ENCODE peak calls at places on chromosomes 7 and 10, in four cellular contexts. One of them, this sample, is unnamed. For H3K36me3, the result is how much of the 10 kb centered on the place peaks cover.

GRCh38 chr10:85622425-85622824 is 744.2 kb downstream of the GRID1 start:
- DNase-seq in brain microvascular endothelial cell: no peak
- DNase-seq in suprapubic skin: no peak
- DNase-seq in cardiac muscle cell: no peak
- DNase-seq in this sample: no peak

GRCh38 chr7:133001727-133002126 is 80.2 kb downstream of the CHCHD3 start:
- DNase-seq in cardiac muscle cell: no peak
- DNase-seq in suprapubic skin: no peak
- DNase-seq in brain microvascular endothelial cell: no peak
- DNase-seq in this sample: no peak

GRCh38 chr10:118343115-118343514 is 991 bp upstream of the FAM204A start:
- DNase-seq in suprapubic skin: no peak
- DNase-seq in cardiac muscle cell: peak
- DNase-seq in brain microvascular endothelial cell: peak
- DNase-seq in this sample: no peak

GRCh38 chr10:50605280-50606270 is 18.2 kb downstream of the SGMS1 start:
- DNase-seq in suprapubic skin: no peak
- DNase-seq in brain microvascular endothelial cell: peak
- DNase-seq in cardiac muscle cell: peak
- DNase-seq in this sample: no peak

GRCh38 chr10:775245-776075 is 86.0 kb upstream of the DIP2C start:
- DNase-seq in cardiac muscle cell: peak
- DNase-seq in suprapubic skin: no peak
- DNase-seq in brain microvascular endothelial cell: no peak
- DNase-seq in this sample: peak

GRCh38 chr7:101804642-101805401 is 12.6 kb upstream of the CUX1 start:
- DNase-seq in brain microvascular endothelial cell: no peak
- DNase-seq in suprapubic skin: no peak
- DNase-seq in cardiac muscle cell: no peak
- DNase-seq in this sample: no peak

GRCh38 chr7:55192718-55193117 is 172.4 kb upstream of the LANCL2 start:
- DNase-seq in suprapubic skin: no peak
- DNase-seq in cardiac muscle cell: peak
- DNase-seq in brain microvascular endothelial cell: peak
- DNase-seq in this sample: no peak

GRCh38 chr10:62081322-62081945 is 179.9 kb downstream of the ARID5B start:
- DNase-seq in cardiac muscle cell: no peak
- DNase-seq in suprapubic skin: no peak
- DNase-seq in brain microvascular endothelial cell: no peak
- DNase-seq in this sample: no peak

GRCh38 chr7:2785071-2785500 is 59.0 kb downstream of the GNA12 start:
- DNase-seq in cardiac muscle cell: peak
- DNase-seq in brain microvascular endothelial cell: peak
- DNase-seq in suprapubic skin: no peak
- DNase-seq in this sample: no peak

GRCh38 chr10:62647375-62648092 is 157.0 kb upstream of the ADO start:
- DNase-seq in suprapubic skin: no peak
- DNase-seq in cardiac muscle cell: no peak
- DNase-seq in brain microvascular endothelial cell: no peak
- DNase-seq in this sample: no peak

GRCh38 chr7:123410273-123410928 is 124.0 kb downstream of the IQUB start:
- DNase-seq in brain microvascular endothelial cell: peak
- DNase-seq in suprapubic skin: no peak
- DNase-seq in cardiac muscle cell: peak
- DNase-seq in this sample: no peak

GRCh38 chr7:17599733-17600685 is 301.6 kb downstream of the AHR start:
- DNase-seq in suprapubic skin: no peak
- DNase-seq in cardiac muscle cell: peak
- DNase-seq in brain microvascular endothelial cell: peak
- DNase-seq in this sample: no peak

GRCh38 chr10:96832721-96833219 is 672 bp downstream of the LCOR start:
- DNase-seq in suprapubic skin: peak
- DNase-seq in brain microvascular endothelial cell: peak
- DNase-seq in cardiac muscle cell: peak
- DNase-seq in this sample: peak

GRCh38 chr10:102517553-102517952 is 13.8 kb downstream of the SUFU start:
- DNase-seq in cardiac muscle cell: peak
- DNase-seq in suprapubic skin: no peak
- DNase-seq in brain microvascular endothelial cell: peak
- DNase-seq in this sample: no peak

GRCh38 chr7:27593226-27593625 is 69.5 kb downstream of the HIBADH start:
- DNase-seq in cardiac muscle cell: no peak
- DNase-seq in suprapubic skin: no peak
- DNase-seq in brain microvascular endothelial cell: no peak
- DNase-seq in this sample: no peak

GRCh38 chr7:85815511-85815910 is 628.7 kb upstream of the SEMA3D start:
- DNase-seq in brain microvascular endothelial cell: no peak
- DNase-seq in cardiac muscle cell: no peak
- DNase-seq in suprapubic skin: no peak
- DNase-seq in this sample: no peak

GRCh38 chr10:24873281-24873683 is 79.1 kb downstream of the PRTFDC1 start:
- DNase-seq in brain microvascular endothelial cell: peak
- DNase-seq in suprapubic skin: no peak
- DNase-seq in cardiac muscle cell: peak
- DNase-seq in this sample: no peak

GRCh38 chr7:111159426-111159825 is 68.5 kb downstream of the LRRN3 start:
- DNase-seq in suprapubic skin: no peak
- DNase-seq in brain microvascular endothelial cell: no peak
- DNase-seq in cardiac muscle cell: no peak
- DNase-seq in this sample: no peak

GRCh38 chr7:136174477-136174876 is 197.3 kb upstream of the MTPN start:
- DNase-seq in cardiac muscle cell: no peak
- DNase-seq in brain microvascular endothelial cell: no peak
- DNase-seq in suprapubic skin: no peak
- DNase-seq in this sample: no peak

GRCh38 chr7:142795339-142795863 is 24.6 kb downstream of the PRSS2 start:
- DNase-seq in brain microvascular endothelial cell: no peak
- DNase-seq in cardiac muscle cell: no peak
- DNase-seq in suprapubic skin: no peak
- DNase-seq in this sample: no peak

GRCh38 chr10:17029581-17030271 is 99.9 kb downstream of the CUBN start:
- DNase-seq in suprapubic skin: peak
- DNase-seq in cardiac muscle cell: peak
- DNase-seq in brain microvascular endothelial cell: peak
- DNase-seq in this sample: peak

GRCh38 chr10:116670706-116671105 is 50.0 kb downstream of the PNLIPRP2 start:
- DNase-seq in brain microvascular endothelial cell: no peak
- DNase-seq in suprapubic skin: peak
- DNase-seq in cardiac muscle cell: no peak
- DNase-seq in this sample: no peak

GRCh38 chr10:12434277-12434676 is 84.9 kb downstream of the CAMK1D start:
- DNase-seq in cardiac muscle cell: no peak
- DNase-seq in brain microvascular endothelial cell: no peak
- DNase-seq in suprapubic skin: no peak
- DNase-seq in this sample: no peak

GRCh38 chr7:30828591-30828990 is 57.4 kb downstream of the MINDY4 start:
- DNase-seq in cardiac muscle cell: no peak
- DNase-seq in suprapubic skin: no peak
- DNase-seq in brain microvascular endothelial cell: no peak
- DNase-seq in this sample: no peak

GRCh38 chr10:97384641-97385040 is 16.5 kb downstream of the RRP12 start:
- DNase-seq in cardiac muscle cell: no peak
- DNase-seq in suprapubic skin: no peak
- DNase-seq in brain microvascular endothelial cell: no peak
- DNase-seq in this sample: no peak

GRCh38 chr10:75647675-75648074 is 216.3 kb downstream of the LRMDA start:
- DNase-seq in cardiac muscle cell: no peak
- DNase-seq in brain microvascular endothelial cell: no peak
- DNase-seq in suprapubic skin: no peak
- DNase-seq in this sample: no peak

GRCh38 chr10:101043356-101043707 is 12.3 kb downstream of the SFXN3 start:
- DNase-seq in suprapubic skin: no peak
- DNase-seq in cardiac muscle cell: no peak
- DNase-seq in brain microvascular endothelial cell: no peak
- DNase-seq in this sample: no peak

GRCh38 chr10:70455213-70455630 is 13.7 kb upstream of the NODAL start:
- DNase-seq in cardiac muscle cell: no peak
- DNase-seq in suprapubic skin: no peak
- DNase-seq in brain microvascular endothelial cell: no peak
- DNase-seq in this sample: no peak

GRCh38 chr10:101121661-101122045 is 9.4 kb upstream of the TLX1 start:
- DNase-seq in cardiac muscle cell: no peak
- DNase-seq in suprapubic skin: no peak
- DNase-seq in brain microvascular endothelial cell: no peak
- DNase-seq in this sample: no peak

GRCh38 chr10:103168436-103168835 is 24.6 kb downstream of the NT5C2 start:
- DNase-seq in brain microvascular endothelial cell: peak
- DNase-seq in cardiac muscle cell: no peak
- DNase-seq in suprapubic skin: no peak
- DNase-seq in this sample: no peak

GRCh38 chr10:58299580-58299979 is 30.6 kb downstream of the CISD1 start:
- DNase-seq in brain microvascular endothelial cell: peak
- DNase-seq in suprapubic skin: no peak
- DNase-seq in cardiac muscle cell: peak
- DNase-seq in this sample: no peak

GRCh38 chr7:1705856-1706255 is 35.8 kb downstream of the ELFN1 start:
- DNase-seq in suprapubic skin: peak
- DNase-seq in brain microvascular endothelial cell: no peak
- DNase-seq in cardiac muscle cell: no peak
- DNase-seq in this sample: peak

GRCh38 chr7:1705339-1705738 is 35.3 kb downstream of the ELFN1 start:
- DNase-seq in cardiac muscle cell: no peak
- DNase-seq in suprapubic skin: peak
- DNase-seq in brain microvascular endothelial cell: no peak
- DNase-seq in this sample: no peak

GRCh38 chr7:1704326-1705241 is 34.5 kb downstream of the ELFN1 start:
- DNase-seq in brain microvascular endothelial cell: no peak
- DNase-seq in suprapubic skin: peak
- DNase-seq in cardiac muscle cell: no peak
- DNase-seq in this sample: peak

GRCh38 chr7:1702652-1703051 is 32.6 kb downstream of the ELFN1 start:
- DNase-seq in brain microvascular endothelial cell: no peak
- DNase-seq in suprapubic skin: no peak
- DNase-seq in cardiac muscle cell: no peak
- DNase-seq in this sample: no peak

GRCh38 chr7:1703475-1704325 is 33.6 kb downstream of the ELFN1 start:
- DNase-seq in suprapubic skin: peak
- DNase-seq in brain microvascular endothelial cell: no peak
- DNase-seq in cardiac muscle cell: no peak
- DNase-seq in this sample: peak
- H3K27ac ChIP-seq in suprapubic skin: no peak
- H3K27ac ChIP-seq in brain microvascular endothelial cell: no peak
- H3K27ac ChIP-seq in cardiac muscle cell: no peak
- H3K27ac ChIP-seq in this sample: no peak

GRCh38 chr7:6259257-6259656 is 13.2 kb downstream of the CYTH3 start:
- DNase-seq in cardiac muscle cell: no peak
- DNase-seq in brain microvascular endothelial cell: no peak
- DNase-seq in suprapubic skin: no peak
- DNase-seq in this sample: no peak

GRCh38 chr7:6257602-6258001 is 14.8 kb downstream of the CYTH3 start:
- DNase-seq in suprapubic skin: no peak
- DNase-seq in brain microvascular endothelial cell: no peak
- DNase-seq in cardiac muscle cell: no peak
- DNase-seq in this sample: no peak

GRCh38 chr7:6254891-6255290 is 17.5 kb downstream of the CYTH3 start:
- DNase-seq in brain microvascular endothelial cell: no peak
- DNase-seq in cardiac muscle cell: no peak
- DNase-seq in suprapubic skin: no peak
- DNase-seq in this sample: no peak

GRCh38 chr7:6258440-6259182 is 13.8 kb downstream of the CYTH3 start:
- DNase-seq in suprapubic skin: no peak
- DNase-seq in cardiac muscle cell: peak
- DNase-seq in brain microvascular endothelial cell: peak
- DNase-seq in this sample: no peak

DNA sequence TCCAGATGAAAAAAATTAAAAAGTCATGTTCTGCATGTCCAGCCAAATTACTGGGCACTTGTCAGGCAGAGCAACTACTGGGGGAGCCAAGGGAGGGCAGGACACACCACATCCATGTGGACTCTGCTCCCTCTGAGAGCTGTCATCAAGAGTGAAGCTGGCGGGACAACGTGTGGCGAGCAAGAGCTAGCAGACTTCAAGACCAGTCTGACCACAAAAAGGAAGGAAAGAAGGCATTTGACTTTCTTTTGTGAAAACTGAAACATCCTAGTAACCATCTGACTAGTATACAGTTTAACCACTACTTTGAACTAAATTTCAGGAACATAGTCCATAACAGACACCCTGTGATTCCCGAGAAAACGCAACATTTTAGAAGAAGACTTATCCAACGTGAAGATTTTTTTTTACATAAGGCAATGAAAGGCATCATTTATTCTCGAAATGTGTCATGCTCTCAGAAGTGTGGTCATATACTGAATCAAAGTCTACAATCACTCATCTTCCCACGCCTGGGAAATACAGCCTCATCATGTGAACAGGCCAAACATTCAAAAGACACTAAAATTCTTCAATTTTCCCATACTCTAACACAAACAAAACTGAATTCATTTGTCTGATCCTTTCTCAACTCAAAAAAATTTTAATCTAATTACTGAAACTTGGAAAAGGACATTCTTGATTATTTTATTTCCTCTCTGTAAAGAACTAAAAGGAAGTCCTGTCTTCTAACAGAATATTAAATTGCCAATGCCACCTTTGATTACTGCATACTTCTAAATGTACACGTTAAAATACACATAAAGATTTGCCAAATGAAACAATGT is 15.5 kb downstream of the CYTH3 start:
- DNase-seq in cardiac muscle cell: peak
- DNase-seq in brain microvascular endothelial cell: peak
- DNase-seq in suprapubic skin: peak
- DNase-seq in this sample: peak
- H3K4me3 ChIP-seq in cardiac muscle cell: no peak
- H3K4me3 ChIP-seq in brain microvascular endothelial cell: peak
- H3K4me3 ChIP-seq in suprapubic skin: no peak
- H3K4me3 ChIP-seq in this sample: no peak

GRCh38 chr10:71823356-71823755 is 27.7 kb downstream of the PSAP start:
- DNase-seq in suprapubic skin: no peak
- DNase-seq in brain microvascular endothelial cell: no peak
- DNase-seq in cardiac muscle cell: no peak
- DNase-seq in this sample: no peak
- H3K36me3 ChIP-seq in suprapubic skin: half or more
- H3K36me3 ChIP-seq in brain microvascular endothelial cell: half or more
- H3K36me3 ChIP-seq in cardiac muscle cell: half or more
- H3K36me3 ChIP-seq in this sample: half or more

DNA sequence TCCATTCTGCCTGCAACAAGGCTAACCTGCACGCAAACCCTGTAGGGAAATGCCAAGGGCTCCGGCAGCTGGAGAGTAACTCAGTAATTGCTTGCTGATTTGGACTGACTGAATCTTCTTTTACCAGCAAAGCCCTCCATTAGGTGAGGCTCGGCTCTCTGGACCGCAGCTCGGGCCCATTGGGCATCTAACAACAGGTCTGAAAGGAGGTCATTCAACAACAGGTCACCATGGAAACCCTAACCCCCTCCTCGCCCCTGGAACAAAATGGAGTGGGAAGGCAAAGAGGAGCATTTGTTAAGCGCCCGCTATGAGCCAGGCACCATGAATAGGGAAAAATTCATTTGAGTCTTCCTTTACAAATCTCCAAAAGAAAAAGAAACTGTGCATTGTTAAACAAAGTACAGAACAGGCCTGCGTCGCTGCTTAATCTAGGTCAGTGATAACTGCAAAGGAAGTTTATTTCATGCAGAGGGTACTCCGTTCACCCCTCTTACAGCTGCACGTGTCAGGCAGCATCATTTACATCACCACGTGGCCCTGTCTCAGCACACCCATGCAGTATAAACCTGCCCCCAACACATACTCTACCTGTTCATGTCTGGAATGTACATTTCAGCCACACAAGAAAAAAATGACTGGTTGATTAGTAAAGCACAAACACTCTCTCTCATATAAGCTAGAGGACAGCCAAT is 248.8 kb upstream of the NEBL start:
- DNase-seq in brain microvascular endothelial cell: no peak
- DNase-seq in cardiac muscle cell: no peak
- DNase-seq in suprapubic skin: no peak
- DNase-seq in this sample: no peak
- H3K27ac ChIP-seq in brain microvascular endothelial cell: no peak
- H3K27ac ChIP-seq in cardiac muscle cell: no peak
- H3K27ac ChIP-seq in suprapubic skin: no peak
- H3K27ac ChIP-seq in this sample: no peak